ENCODE peak calls at places on chromosomes 16 and 17, in seven cellular contexts. T is HCT116, D is H1, C is K562, B is SK-N-SH, X is GM12878, G is HepG2. M is an unnamed sample.

GRCh38 chr17:78131172-78132085 is 858 bp downstream of the TMC8 start:
- DNase-seq in D (no peak), T (no peak), X (no peak), B (peak), C (no peak), G (no peak), M (no peak)

GRCh38 chr17:3556905-3557767 is 476 bp downstream of the TRPV3 start:
- DNase-seq in C (peak), D (no peak), T (no peak), X (no peak), B (no peak), G (no peak), M (peak)

GRCh38 chr16:77736879-77737278 is 14.6 kb downstream of the NUDT7 start:
- DNase-seq in G (peak), B (no peak), T (no peak), C (no peak), D (no peak), X (no peak), M (no peak)

GRCh38 chr16:68901910-68902309 is 58.6 kb downstream of the TANGO6 start:
- DNase-seq in B (no peak), G (no peak), D (no peak), X (no peak), T (no peak), C (no peak), M (no peak)

GRCh38 chr16:55471448-55472097 is 7.4 kb upstream of the MMP2 start:
- DNase-seq in T (peak), D (no peak), B (no peak), C (no peak), X (no peak), G (no peak), M (no peak)

GRCh38 chr16:17359778-17360177 is 111.0 kb downstream of the XYLT1 start:
- DNase-seq in B (peak), T (no peak), C (no peak), G (no peak), D (no peak), X (no peak), M (no peak)

GRCh38 chr16:27313422-27314160 is at the start of gene IL4R:
- DNase-seq in B (peak), X (no peak), T (peak), D (no peak), G (peak), C (peak), M (peak)

GRCh38 chr17:76986318-76986717 is 118.1 kb downstream of the MGAT5B start:
- DNase-seq in C (no peak), D (no peak), T (no peak), G (no peak), X (no peak), B (peak), M (no peak)

GRCh38 chr17:41812176-41813038 is at the start of gene FKBP10:
- DNase-seq in T (peak), C (peak), G (peak), B (peak), D (peak), X (no peak), M (peak)

GRCh38 chr16:85616608-85617311 is 3.6 kb downstream of the GSE1 start:
- DNase-seq in G (no peak), C (no peak), T (no peak), X (peak), D (no peak), B (peak), M (peak)

GRCh38 chr17:48997827-48998556 is 807 bp downstream of the IGF2BP1 start:
- DNase-seq in D (no peak), X (no peak), C (peak), G (no peak), B (peak), T (no peak), M (no peak)

GRCh38 chr16:71855937-71856662 is 10.3 kb downstream of the ATXN1L start:
- DNase-seq in X (no peak), G (no peak), C (no peak), D (no peak), T (no peak), B (no peak), M (no peak)

GRCh38 chr16:50718061-50718760 is 23.7 kb upstream of the CYLD start:
- DNase-seq in B (peak), D (no peak), T (no peak), C (no peak), X (no peak), G (no peak), M (no peak)

GRCh38 chr16:73065617-73066313 is 17.8 kb upstream of the ZFHX3 start:
- DNase-seq in D (no peak), X (no peak), B (no peak), C (no peak), T (no peak), G (no peak), M (no peak)

GRCh38 chr16:4377573-4378146 is 6.0 kb downstream of the VASN start:
- DNase-seq in D (no peak), C (no peak), G (no peak), X (no peak), B (no peak), T (no peak), M (no peak)

DNA sequence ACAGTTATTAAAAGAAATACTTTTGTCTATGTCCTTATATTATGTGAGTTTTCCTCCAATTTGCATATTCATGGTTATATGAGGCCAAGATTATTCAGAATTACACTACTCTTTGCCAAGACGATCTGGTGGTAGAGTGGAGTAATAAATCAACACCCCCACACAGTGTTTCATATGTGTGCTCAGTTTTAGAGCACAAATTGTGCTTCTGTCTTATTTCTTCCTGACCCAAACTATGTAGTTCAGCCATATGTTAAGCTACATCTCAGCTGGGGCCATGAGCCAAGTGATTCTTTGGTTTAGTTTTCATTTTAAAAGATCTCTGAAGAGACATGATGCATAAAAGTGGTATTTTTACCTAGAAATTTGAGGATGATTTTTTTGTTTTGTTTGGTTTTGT is 26.8 kb upstream of the PPM1E start:
- DNase-seq in C (no peak), B (no peak), X (no peak), T (no peak), D (no peak), G (no peak), M (no peak)
- TF ChIP-seq JUND in C (no peak), B (no peak), X (no peak), T (no peak), D (no peak), G (no peak), M (no peak)

GRCh38 chr16:9859706-9860105 is 322.5 kb downstream of the GRIN2A start:
- DNase-seq in B (no peak), G (no peak), X (no peak), C (no peak), T (no peak), D (no peak), M (no peak)

GRCh38 chr16:9852003-9852402 is 330.2 kb downstream of the GRIN2A start:
- DNase-seq in T (no peak), D (no peak), B (no peak), X (no peak), C (no peak), G (no peak), M (no peak)

GRCh38 chr16:9850716-9851115 is 331.5 kb downstream of the GRIN2A start:
- DNase-seq in X (no peak), B (no peak), G (no peak), D (no peak), C (no peak), T (no peak), M (no peak)

GRCh38 chr16:9849697-9850245 is 332.5 kb downstream of the GRIN2A start:
- DNase-seq in C (no peak), D (no peak), T (no peak), G (no peak), X (no peak), B (no peak), M (no peak)

DNA sequence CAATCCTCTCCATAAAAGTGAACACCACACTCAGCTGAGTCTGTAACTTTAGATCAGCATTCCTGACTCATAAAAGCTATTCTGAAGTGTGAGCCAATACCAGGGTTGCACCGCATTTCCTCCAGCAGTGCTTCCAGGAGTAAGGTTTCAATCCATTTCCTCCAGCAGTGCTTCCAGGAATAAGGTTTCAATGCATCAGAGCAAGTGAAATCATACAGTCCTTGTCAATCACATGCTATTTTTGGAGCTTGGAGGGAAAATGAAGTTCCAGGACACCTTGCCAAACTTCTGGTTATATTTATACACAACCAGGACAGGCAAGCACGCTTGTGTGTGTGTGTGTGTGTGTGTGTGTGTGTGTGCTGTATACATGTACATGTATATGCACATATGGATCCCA is 327.6 kb downstream of the GRIN2A start:
- DNase-seq in G (no peak), C (no peak), X (no peak), D (no peak), T (no peak), B (no peak), M (no peak)
- TF ChIP-seq JUND in G (no peak), C (no peak), X (no peak), D (no peak), T (no peak), B (no peak), M (no peak)

GRCh38 chr16:86986136-86986535 is 331.1 kb downstream of the C16orf95 start:
- DNase-seq in X (no peak), T (no peak), C (no peak), B (no peak), D (no peak), G (no peak), M (no peak)
- TF ChIP-seq JUND in X (no peak), T (no peak), C (no peak), B (no peak), D (no peak), G (no peak), M (no peak)

GRCh38 chr16:53876811-53877210 is 172.9 kb downstream of the FTO start:
- DNase-seq in D (no peak), T (no peak), G (no peak), B (no peak), X (no peak), C (no peak), M (no peak)

GRCh38 chr16:53870831-53871230 is 166.9 kb downstream of the FTO start:
- DNase-seq in B (no peak), T (no peak), X (no peak), D (no peak), G (no peak), C (no peak), M (no peak)

GRCh38 chr16:53878216-53878615 is 174.3 kb downstream of the FTO start:
- DNase-seq in D (no peak), G (no peak), B (no peak), T (no peak), X (no peak), C (no peak), M (no peak)

GRCh38 chr16:53872248-53873221 is 168.6 kb downstream of the FTO start:
- DNase-seq in X (no peak), B (no peak), T (no peak), D (no peak), G (no peak), C (no peak), M (no peak)
- TF ChIP-seq JUND in X (no peak), B (peak), T (no peak), D (no peak), G (no peak), C (no peak), M (no peak)

GRCh38 chr16:2948807-2949704 is 15.0 kb upstream of the KREMEN2 start:
- DNase-seq in C (no peak), G (no peak), B (no peak), T (no peak), D (no peak), X (no peak), M (no peak)
- TF ChIP-seq JUND in C (no peak), G (no peak), B (no peak), T (no peak), D (no peak), X (no peak), M (no peak)

GRCh38 chr17:50332196-50332595 is 13.7 kb upstream of the XYLT2 start:
- DNase-seq in T (no peak), B (no peak), D (no peak), X (no peak), G (no peak), C (no peak), M (no peak)
- TF ChIP-seq JUND in T (no peak), B (no peak), D (no peak), X (no peak), G (no peak), C (no peak), M (no peak)

M was measured in T47D.